ENCODE peak calls at places on chromosome 7, in five cellular contexts. X is IMR-90, C is GM06990, O is Karpas-422, T is NB4. J is an unnamed sample.

GRCh38 chr7:140810830-140811556 is 113.7 kb downstream of the BRAF start:
- DNase-seq in T (peak), O (peak), X (peak), C (peak), J (peak)

GRCh38 chr7:4189151-4189570 is 492.9 kb upstream of the FOXK1 start:
- DNase-seq in X (peak), T (no peak), C (no peak), O (no peak), J (peak)

GRCh38 chr7:20795881-20796280 is 9.2 kb upstream of the SP8 start:
- DNase-seq in T (no peak), C (no peak), O (no peak), X (no peak), J (no peak)

GRCh38 chr7:20219446-20220292 is 2.5 kb upstream of the MACC1 start:
- DNase-seq in T (peak), X (peak), C (peak), O (peak), J (peak)

GRCh38 chr7:75740846-75741497 is 2.2 kb upstream of the HIP1 start:
- DNase-seq in O (peak), C (peak), X (no peak), T (peak), J (no peak)

GRCh38 chr7:35878356-35878755 is 77.5 kb downstream of the SEPTIN7 start:
- DNase-seq in T (no peak), O (no peak), X (peak), C (no peak), J (no peak)

GRCh38 chr7:2971914-2972530 is 71.6 kb downstream of the CARD11 start:
- DNase-seq in T (peak), C (peak), X (no peak), O (no peak), J (no peak)

GRCh38 chr7:42960762-42961161 is 28.6 kb downstream of the MRPL32 start:
- DNase-seq in T (no peak), O (no peak), X (no peak), C (peak), J (no peak)

GRCh38 chr7:137915266-137915665 is 68.5 kb upstream of the DGKI start:
- DNase-seq in C (no peak), X (no peak), T (no peak), O (no peak), J (no peak)

GRCh38 chr7:23246540-23246939 is at the start of gene GPNMB:
- DNase-seq in X (peak), O (no peak), T (no peak), C (no peak), J (peak)
- H3K4me3 ChIP-seq in X (no peak), O (no peak), T (peak), C (no peak), J (peak)

DNA sequence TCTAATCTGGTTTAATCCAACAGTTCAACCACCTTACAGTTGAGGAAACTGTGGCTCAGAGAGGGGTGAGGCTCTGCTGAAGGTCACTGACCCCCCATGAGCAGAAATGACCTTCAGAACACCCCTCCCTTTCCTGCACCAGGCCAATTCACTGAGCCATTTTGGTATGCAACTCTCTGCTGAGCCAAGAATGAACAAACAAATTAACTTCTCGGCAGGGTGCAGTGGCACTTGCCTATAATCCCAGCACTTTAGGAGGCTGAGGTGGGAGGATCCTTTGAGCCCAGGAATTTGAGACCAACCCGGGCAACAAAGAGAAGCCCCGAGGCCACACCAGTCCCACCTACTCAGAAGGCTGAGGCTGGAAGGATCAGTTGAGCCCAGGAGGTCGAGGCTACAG is 29.8 kb downstream of the PDGFA start:
- DNase-seq in O (no peak), T (no peak), X (no peak), C (no peak), J (no peak)
- H3K4me3 ChIP-seq in O (no peak), T (no peak), X (no peak), C (no peak), J (no peak)

DNA sequence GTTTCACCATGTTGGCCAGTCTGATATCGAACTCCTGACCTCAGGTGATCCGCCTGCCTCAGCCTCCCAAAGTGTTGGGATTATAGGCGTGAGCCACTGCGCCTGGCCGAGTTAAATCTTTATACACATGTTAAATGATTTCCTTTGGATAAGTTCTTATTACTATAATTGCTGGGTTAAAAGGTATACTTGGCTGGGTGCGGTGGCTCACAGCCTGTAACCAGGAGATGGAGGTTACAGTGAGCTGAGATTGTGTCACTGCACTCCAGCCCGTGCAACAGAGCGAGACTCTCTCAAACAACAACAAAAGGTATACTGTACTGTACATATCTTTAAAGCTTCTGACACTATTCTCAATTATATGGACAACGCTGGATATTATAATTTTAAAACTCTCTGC is 53.2 kb upstream of the CDK13 start:
- DNase-seq in X (no peak), T (no peak), O (no peak), C (no peak), J (no peak)
- H3K4me3 ChIP-seq in X (no peak), T (no peak), O (no peak), C (no peak), J (peak)

GRCh38 chr7:113086928-113087277 is 276 bp upstream of the GPR85 start:
- DNase-seq in X (no peak), O (no peak), T (no peak), C (no peak), J (no peak)
- H3K4me3 ChIP-seq in X (peak), O (no peak), T (peak), C (no peak), J (peak)

GRCh38 chr7:44087914-44088838 is 5.8 kb upstream of the POLM start:
- DNase-seq in X (peak), T (no peak), O (no peak), C (no peak), J (peak)
- H3K4me3 ChIP-seq in X (no peak), T (no peak), O (no peak), C (no peak), J (no peak)

GRCh38 chr7:155743197-155743596 is 69.1 kb downstream of the SHH start:
- DNase-seq in C (no peak), X (no peak), O (no peak), T (no peak), J (no peak)

GRCh38 chr7:155739538-155740140 is 72.6 kb downstream of the SHH start:
- DNase-seq in O (no peak), C (no peak), X (no peak), T (no peak), J (no peak)

GRCh38 chr7:155741805-155742204 is 70.5 kb downstream of the SHH start:
- DNase-seq in X (no peak), O (no peak), T (no peak), C (peak), J (no peak)

GRCh38 chr7:155738652-155739537 is 73.4 kb downstream of the SHH start:
- DNase-seq in O (peak), T (peak), X (peak), C (no peak), J (peak)

GRCh38 chr7:155741061-155741460 is 71.2 kb downstream of the SHH start:
- DNase-seq in T (no peak), O (no peak), C (peak), X (no peak), J (no peak)
- H3K4me3 ChIP-seq in T (no peak), O (no peak), C (no peak), X (no peak), J (no peak)

GRCh38 chr7:27111753-27112277 is 9.3 kb upstream of the HOXA2 start:
- DNase-seq in T (no peak), X (peak), C (no peak), O (no peak), J (no peak)
- H3K4me3 ChIP-seq in T (no peak), X (no peak), C (no peak), O (no peak), J (no peak)

DNA sequence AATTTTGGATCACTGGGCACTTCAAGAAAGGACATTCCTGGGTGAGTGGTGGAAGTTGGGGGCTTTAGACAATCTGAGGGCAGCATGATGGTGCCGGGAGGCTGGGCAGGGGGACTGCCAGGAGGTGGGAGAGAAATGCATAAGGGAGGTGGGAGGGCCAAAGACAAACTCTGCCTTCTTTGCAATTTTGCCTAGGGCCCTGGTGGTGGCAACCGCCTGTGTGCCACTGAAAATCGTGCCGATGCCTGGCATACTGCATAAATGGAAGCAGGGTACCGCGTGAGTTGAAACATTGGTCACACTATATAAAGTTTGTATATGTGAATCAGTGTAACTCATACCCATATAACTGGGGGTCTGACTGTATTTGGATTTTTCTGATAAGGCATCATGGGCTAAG is 3.3 kb downstream of the LUC7L2 start:
- DNase-seq in T (no peak), O (no peak), X (no peak), C (no peak), J (no peak)
- H3K4me3 ChIP-seq in T (peak), O (peak), X (no peak), C (no peak), J (no peak)

DNA sequence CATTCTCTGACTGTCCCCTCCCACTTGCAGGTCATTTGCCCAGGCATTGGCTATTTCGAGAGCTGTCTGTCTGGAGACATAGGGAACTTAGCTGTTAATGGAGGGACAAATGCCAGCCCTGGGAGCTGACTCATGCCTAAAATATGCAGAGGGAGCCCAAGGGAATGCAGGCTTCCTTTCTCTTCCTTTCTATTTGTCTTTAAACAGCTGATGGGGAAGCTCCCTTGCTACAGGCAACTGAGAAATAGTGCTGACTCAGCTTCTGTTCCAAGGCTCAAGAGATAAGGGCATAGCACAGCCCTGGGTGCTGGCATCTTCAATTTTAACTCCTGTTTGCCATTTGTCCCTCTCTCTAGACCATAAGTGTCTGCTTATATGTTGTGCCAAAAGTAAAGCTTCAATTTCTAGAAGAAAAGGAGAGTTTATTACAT is 82.7 kb upstream of the C1GALT1 start:
- DNase-seq in T (peak), X (peak), C (no peak), O (no peak), J (peak)
- H3K4me3 ChIP-seq in T (no peak), X (no peak), C (no peak), O (no peak), J (no peak)

DNA sequence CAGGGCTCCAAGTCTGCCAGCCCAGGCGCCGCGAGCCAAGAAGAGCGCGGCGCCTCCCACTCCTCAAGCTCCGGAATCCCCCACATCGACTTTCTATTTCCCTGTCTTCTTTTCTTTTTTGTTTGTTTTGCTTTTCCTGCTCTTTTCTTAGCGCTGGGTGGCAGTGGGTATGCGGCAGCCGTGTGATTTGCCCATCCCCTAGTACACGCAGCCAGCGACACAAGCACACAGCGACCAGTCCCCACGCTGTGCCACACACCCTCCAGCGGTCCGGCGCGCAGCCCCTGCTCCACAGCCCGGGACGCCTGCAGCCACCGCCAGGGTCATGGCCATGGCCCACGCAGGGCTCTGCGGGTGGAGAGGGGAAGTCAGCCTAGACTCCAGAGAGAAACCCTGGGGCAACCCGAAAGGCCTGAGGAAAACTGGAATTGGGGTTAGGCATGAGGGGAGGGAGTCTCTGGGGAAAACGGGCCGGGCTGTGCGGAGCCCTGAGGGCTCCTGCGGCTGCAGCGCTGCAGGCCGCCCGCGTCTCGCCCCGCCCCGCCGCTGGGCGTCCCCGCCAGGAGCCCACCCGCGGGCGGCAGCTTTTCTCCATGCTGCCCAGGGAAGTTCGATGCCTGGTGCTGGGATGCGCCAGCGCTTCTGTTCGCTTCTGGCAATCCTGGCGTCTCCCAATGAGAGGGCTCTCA is 2.5 kb downstream of the CHRM2 start:
- DNase-seq in O (no peak), X (no peak), C (peak), T (no peak), J (peak)
- H3K4me3 ChIP-seq in O (no peak), X (peak), C (no peak), T (no peak), J (peak)